ENCODE peak calls at places on chromosomes 5 and 9, in eight cellular contexts. U, I, Q, V, S, M, N and O are unnamed samples.

GRCh38 chr9:137575725-137576411 is 2.9 kb downstream of the DPH7 start:
- DNase-seq in S (no peak), M (no peak), I (no peak), U (no peak), Q (no peak), V (no peak), N (no peak), O (no peak)

GRCh38 chr9:114317665-114318357 is 5.1 kb upstream of the ORM1 start:
- DNase-seq in M (no peak), N (peak), Q (peak), U (no peak), S (no peak), I (no peak), V (no peak), O (no peak)

GRCh38 chr9:20623021-20623747 is 885 bp upstream of the MLLT3 start:
- DNase-seq in S (peak), U (peak), V (peak), M (no peak), I (peak), Q (no peak), N (no peak), O (no peak)

GRCh38 chr5:167244583-167244982 is 1046.9 kb upstream of the WWC1 start:
- DNase-seq in M (no peak), N (no peak), I (no peak), V (no peak), S (no peak), Q (peak), U (no peak), O (no peak)

GRCh38 chr9:120256146-120256545 is 323.8 kb downstream of the CDK5RAP2 start:
- DNase-seq in S (no peak), N (peak), U (no peak), Q (no peak), I (no peak), M (no peak), V (no peak), O (no peak)

GRCh38 chr5:153965102-153965645 is 73.5 kb downstream of the FAM114A2 start:
- DNase-seq in I (peak), M (peak), U (peak), Q (peak), V (peak), S (peak), N (peak), O (no peak)

GRCh38 chr5:143397302-143398052 is 6.0 kb downstream of the NR3C1 start:
- DNase-seq in I (no peak), N (no peak), S (no peak), U (no peak), M (no peak), V (peak), Q (no peak), O (no peak)

GRCh38 chr5:172385661-172386187 is 68.6 kb downstream of the SH3PXD2B start:
- DNase-seq in U (no peak), Q (no peak), I (no peak), N (no peak), M (no peak), S (no peak), V (no peak), O (no peak)

GRCh38 chr9:98881836-98882568 is 61.7 kb upstream of the COL15A1 start:
- DNase-seq in U (no peak), S (no peak), N (no peak), Q (no peak), M (no peak), V (no peak), I (no peak), O (no peak)

GRCh38 chr5:65268520-65268919 is 213.2 kb downstream of the ADAMTS6 start:
- DNase-seq in M (no peak), U (no peak), I (no peak), V (no peak), Q (no peak), S (no peak), N (no peak), O (no peak)

GRCh38 chr9:115261656-115262081 is 143.7 kb upstream of the TNC start:
- DNase-seq in S (no peak), Q (no peak), V (no peak), I (no peak), M (no peak), U (no peak), N (no peak), O (no peak)